ENCODE peak calls at places on chromosomes 11 and 22, in eight cellular contexts. F is naive thymus-derived CD8-positive, alpha-beta T cell; Y is T1000; R is M059J; T is NCI-H2081; U is fibroblast of mammary gland; S is stomach; N is GM10248. O is an unnamed sample.

GRCh38 chr11:16184588-16184987 is 171.8 kb downstream of the SOX6 start:
- DNase-seq in F (no peak), Y (no peak), R (peak), T (peak), U (peak), S (no peak), N (no peak), O (peak)

GRCh38 chr11:130673698-130674097 is 225.3 kb downstream of the ADAMTS15 start:
- DNase-seq in F (no peak), Y (no peak), R (peak), T (no peak), U (no peak), S (no peak), N (no peak), O (no peak)

GRCh38 chr22:31682751-31683150 is 20.7 kb upstream of the PISD start:
- DNase-seq in F (no peak), Y (no peak), R (no peak), T (no peak), U (no peak), S (no peak), N (no peak), O (no peak)

GRCh38 chr11:104134760-104135159 is 29.2 kb downstream of the PDGFD start:
- DNase-seq in F (no peak), Y (peak), R (peak), T (no peak), U (peak), S (no peak), N (no peak), O (peak)

GRCh38 chr11:44689265-44689664 is 37.5 kb upstream of the TSPAN18 start:
- DNase-seq in F (no peak), Y (no peak), R (no peak), T (no peak), U (no peak), S (no peak), N (no peak), O (no peak)

GRCh38 chr11:94747136-94748110 is 20.7 kb upstream of the AMOTL1 start:
- DNase-seq in F (no peak), Y (peak), R (peak), T (no peak), U (no peak), S (no peak), N (no peak), O (peak)

GRCh38 chr11:111632798-111633197 is 30.5 kb downstream of the SIK2 start:
- DNase-seq in F (no peak), Y (no peak), R (peak), T (no peak), U (no peak), S (no peak), N (no peak), O (no peak)

GRCh38 chr22:49289822-49290221 is 537.9 kb downstream of the BRD1 start:
- DNase-seq in F (no peak), Y (no peak), R (no peak), T (no peak), U (no peak), S (no peak), N (no peak), O (no peak)

GRCh38 chr11:65435981-65436411 is 13.4 kb downstream of the NEAT1 start:
- DNase-seq in F (no peak), Y (no peak), R (no peak), T (no peak), U (peak), S (peak), N (no peak), O (no peak)

GRCh38 chr11:86230921-86231320 is 13.6 kb upstream of the EED start:
- DNase-seq in F (no peak), Y (peak), R (peak), T (no peak), U (no peak), S (no peak), N (no peak), O (peak)

GRCh38 chr22:43090130-43090789 is 1.1 kb upstream of the TTLL1 start:
- DNase-seq in F (peak), Y (peak), R (peak), T (peak), U (peak), S (peak), N (peak), O (peak)

GRCh38 chr11:353315-353857 is 15.9 kb upstream of the B4GALNT4 start:
- DNase-seq in F (no peak), Y (no peak), R (peak), T (no peak), U (peak), S (peak), N (no peak), O (peak)

GRCh38 chr11:131690776-131691557 is 320.6 kb downstream of the NTM start:
- DNase-seq in F (no peak), Y (no peak), R (no peak), T (no peak), U (no peak), S (no peak), N (peak), O (no peak)

GRCh38 chr11:126361400-126361799 is 5.9 kb downstream of the ST3GAL4 start:
- DNase-seq in F (no peak), Y (no peak), R (no peak), T (no peak), U (no peak), S (no peak), N (no peak), O (no peak)

GRCh38 chr11:46681814-46682213 is 18.6 kb downstream of the ARHGAP1 start:
- DNase-seq in F (no peak), Y (no peak), R (no peak), T (no peak), U (no peak), S (no peak), N (no peak), O (no peak)

GRCh38 chr22:44724416-44724815 is 22.4 kb downstream of the PRR5 start:
- DNase-seq in F (no peak), Y (no peak), R (no peak), T (no peak), U (no peak), S (no peak), N (no peak), O (no peak)

GRCh38 chr11:73660497-73661034 is 14.2 kb downstream of the PLEKHB1 start:
- DNase-seq in F (no peak), Y (no peak), R (no peak), T (no peak), U (no peak), S (no peak), N (no peak), O (no peak)

GRCh38 chr22:25702571-25703167 is 39.3 kb upstream of the MYO18B start:
- DNase-seq in F (no peak), Y (no peak), R (no peak), T (no peak), U (no peak), S (no peak), N (peak), O (no peak)

GRCh38 chr11:93935826-93936225 is 85.3 kb upstream of the HEPHL1 start:
- DNase-seq in F (no peak), Y (no peak), R (no peak), T (peak), U (no peak), S (no peak), N (no peak), O (no peak)

GRCh38 chr22:38942702-38943101 is 14.7 kb upstream of the APOBEC3A start:
- DNase-seq in F (no peak), Y (no peak), R (no peak), T (no peak), U (no peak), S (peak), N (no peak), O (no peak)

GRCh38 chr11:118164885-118165284 is 11.6 kb downstream of the SCN2B start:
- DNase-seq in F (no peak), Y (no peak), R (no peak), T (no peak), U (no peak), S (no peak), N (no peak), O (no peak)

GRCh38 chr11:103961010-103961409 is 75.4 kb upstream of the DDI1 start:
- DNase-seq in F (no peak), Y (no peak), R (peak), T (no peak), U (peak), S (no peak), N (no peak), O (peak)

GRCh38 chr11:30244255-30244654 is 13.4 kb downstream of the FSHB start:
- DNase-seq in F (no peak), Y (no peak), R (peak), T (no peak), U (peak), S (no peak), N (no peak), O (peak)

GRCh38 chr11:68669301-68670090 is 14.8 kb upstream of the GAL start:
- DNase-seq in F (no peak), Y (no peak), R (no peak), T (no peak), U (no peak), S (no peak), N (no peak), O (no peak)

GRCh38 chr11:5258543-5259262 is 4.1 kb upstream of the HBG2 start:
- DNase-seq in F (no peak), Y (no peak), R (peak), T (no peak), U (no peak), S (no peak), N (no peak), O (peak)

GRCh38 chr11:6233984-6234313 is 487 bp downstream of the FHIP1B start:
- DNase-seq in F (no peak), Y (no peak), R (peak), T (peak), U (no peak), S (no peak), N (no peak), O (no peak)

GRCh38 chr22:49933236-49933921 is 14.9 kb downstream of the CRELD2 start:
- DNase-seq in F (no peak), Y (no peak), R (no peak), T (no peak), U (peak), S (peak), N (no peak), O (no peak)

GRCh38 chr11:119686483-119686882 is 42.5 kb downstream of the NECTIN1 start:
- DNase-seq in F (no peak), Y (no peak), R (no peak), T (no peak), U (no peak), S (no peak), N (no peak), O (no peak)

GRCh38 chr11:81959341-81959740 is 774.3 kb downstream of the FAM181B start:
- DNase-seq in F (no peak), Y (no peak), R (no peak), T (no peak), U (no peak), S (no peak), N (no peak), O (no peak)

GRCh38 chr11:95057959-95058358 is 8.7 kb downstream of the KDM4F start:
- DNase-seq in F (no peak), Y (no peak), R (no peak), T (no peak), U (no peak), S (no peak), N (no peak), O (no peak)

GRCh38 chr22:50074551-50075042 is 10.6 kb downstream of the MLC1 start:
- DNase-seq in F (no peak), Y (no peak), R (no peak), T (no peak), U (no peak), S (peak), N (no peak), O (no peak)

O was measured in EL.